ENCODE peak calls at places on chromosome 9, in nine cellular contexts. W is AG04450; A is CD4-positive, CD25-positive, alpha-beta regulatory T cell; H is EH; U is NCI-H510A treated with DMSO at 0.1 percent for 48 hours; K is cardiac fibroblast; R is AML-193; P is T-cell; C is activated naive CD8-positive, alpha-beta T cell treated with anti-CD3 and anti-CD28 coated beads for 36 hours. V is an unnamed sample.

GRCh38 chr9:98983295-98984268 is 39.9 kb downstream of the COL15A1 start:
- DNase-seq in R (no peak), H (peak; percentile 98), P (no peak), A (no peak), C (no peak), W (peak; percentile 67), K (peak; percentile 56), U (no peak), V (peak; percentile 90)

GRCh38 chr9:35811364-35812024 is 568 bp downstream of the SPAG8 start:
- DNase-seq in P (no peak), R (no peak), K (peak; percentile 49), H (no peak), W (no peak), A (no peak), U (no peak), C (no peak), V (no peak)

GRCh38 chr9:115396071-115396529 is 278.1 kb upstream of the TNC start:
- DNase-seq in P (no peak), C (no peak), R (no peak), W (no peak), H (peak; percentile 53), A (no peak), K (peak; percentile 10), U (no peak), V (peak; percentile 28)

GRCh38 chr9:72982161-72982799 is 29.4 kb upstream of the ALDH1A1 start:
- DNase-seq in K (no peak), H (peak; percentile 25), R (no peak), A (no peak), P (no peak), C (no peak), W (no peak), U (no peak), V (peak; percentile 13)

GRCh38 chr9:124797343-124798103 is 20.6 kb downstream of the OLFML2A start:
- DNase-seq in A (no peak), C (no peak), W (no peak), R (no peak), U (no peak), P (no peak), K (peak; percentile 82), H (no peak), V (no peak)

GRCh38 chr9:121271368-121272351 is 3.7 kb downstream of the GSN start:
- DNase-seq in U (no peak), C (no peak), H (peak; percentile 94), A (no peak), R (peak; percentile 92), W (no peak), P (no peak), K (peak; percentile 78), V (peak; percentile 73)

GRCh38 chr9:132750668-132751067 is 80.4 kb downstream of the GTF3C4 start:
- DNase-seq in C (no peak), W (no peak), R (no peak), K (no peak), U (no peak), H (no peak), A (no peak), P (no peak), V (no peak)

GRCh38 chr9:113705938-113706519 is 170.1 kb upstream of the ZNF618 start:
- DNase-seq in R (no peak), U (no peak), K (no peak), H (no peak), C (no peak), P (no peak), W (no peak), A (no peak), V (no peak)

GRCh38 chr9:69122391-69123141 is 51.5 kb upstream of the TJP2 start:
- DNase-seq in H (peak; percentile 88), U (peak; percentile 94), P (no peak), C (no peak), K (peak; percentile 89), W (peak; percentile 63), R (peak; percentile 7), A (peak; percentile 54), V (peak; percentile 79)

GRCh38 chr9:34332370-34332964 is 3.1 kb downstream of the NUDT2 start:
- DNase-seq in H (peak; percentile 53), K (peak; percentile 72), R (peak; percentile 23), P (no peak), W (no peak), A (peak; percentile 64), C (no peak), U (peak; percentile 45), V (no peak)